ENCODE peak calls at places on chromosomes 7 and 10, in eight cellular contexts. O, C, T, Y, F, K, M and N are unnamed samples.

GRCh38 chr10:47042199-47042473 is 130.9 kb downstream of the PTPN20 start:
- DNase-seq in O (no peak), C (no peak), T (no peak), Y (no peak), F (no peak), K (no peak), M (no peak), N (no peak)

GRCh38 chr10:23326541-23327307 is 17.9 kb downstream of the C10orf67 start:
- DNase-seq in O (no peak), C (no peak), T (no peak), Y (no peak), F (no peak), K (no peak), M (no peak), N (no peak)

GRCh38 chr10:12406764-12407400 is 57.5 kb downstream of the CAMK1D start:
- DNase-seq in O (no peak), C (no peak), T (no peak), Y (no peak), F (no peak), K (no peak), M (no peak), N (no peak)

GRCh38 chr7:38704041-38704547 is 72.9 kb upstream of the AMPH start:
- DNase-seq in O (no peak), C (no peak), T (no peak), Y (no peak), F (no peak), K (no peak), M (no peak), N (no peak)

GRCh38 chr7:70620333-70621055 is 511.4 kb upstream of the GALNT17 start:
- DNase-seq in O (no peak), C (no peak), T (no peak), Y (no peak), F (no peak), K (no peak), M (no peak), N (no peak)

GRCh38 chr10:34254596-34254995 is 560.5 kb downstream of the PARD3 start:
- DNase-seq in O (peak; percentile 30), C (peak; percentile 50), T (no peak), Y (no peak), F (peak; percentile 55), K (peak; percentile 69), M (no peak), N (no peak)

GRCh38 chr7:70134029-70134445 is 535.8 kb downstream of the AUTS2 start:
- DNase-seq in O (no peak), C (no peak), T (no peak), Y (no peak), F (no peak), K (no peak), M (no peak), N (no peak)

GRCh38 chr7:134693256-134693655 is 46.6 kb downstream of the BPGM start:
- DNase-seq in O (peak; percentile 85), C (peak; percentile 98), T (no peak), Y (no peak), F (no peak), K (peak; percentile 96), M (no peak), N (no peak)

GRCh38 chr7:151351027-151351426 is 9.4 kb downstream of the NUB1 start:
- DNase-seq in O (no peak), C (no peak), T (peak; percentile 38), Y (no peak), F (peak; percentile 65), K (no peak), M (no peak), N (peak; percentile 75)

GRCh38 chr10:70494966-70495365 is 16.4 kb downstream of the PALD1 start:
- DNase-seq in O (no peak), C (peak; percentile 60), T (no peak), Y (no peak), F (no peak), K (peak; percentile 59), M (no peak), N (no peak)

GRCh38 chr7:55432937-55433784 is 68.0 kb downstream of the LANCL2 start:
- DNase-seq in O (no peak), C (peak; percentile 45), T (no peak), Y (peak; percentile 62), F (no peak), K (peak; percentile 68), M (peak; percentile 26), N (no peak)

GRCh38 chr7:37585064-37585463 is 98.5 kb upstream of the GPR141 start:
- DNase-seq in O (no peak), C (no peak), T (no peak), Y (no peak), F (no peak), K (no peak), M (no peak), N (no peak)

GRCh38 chr10:129548534-129549130 is 81.6 kb downstream of the MGMT start:
- DNase-seq in O (no peak), C (no peak), T (no peak), Y (no peak), F (no peak), K (no peak), M (no peak), N (no peak)